ENCODE peak calls at places on chromosomes 11 and 22, in five cellular contexts. W, N, U, X and Y are unnamed samples.
A peak's percentile ranks its signal among the peaks of the same experiment; 100 is the strongest.

GRCh38 chr11:43992834-43993637 is 50.6 kb downstream of the C11orf96 start:
- DNase-seq in X (peak; percentile 64), W (no peak), U (no peak), N (no peak), Y (peak; percentile 25)

GRCh38 chr11:96393753-96394348 is 4.0 kb downstream of the JRKL start:
- DNase-seq in X (peak; percentile 66), N (peak; percentile 61), U (no peak), W (peak; percentile 35), Y (peak; percentile 70)

GRCh38 chr22:26174280-26174679 is 5.0 kb downstream of the SEZ6L start:
- DNase-seq in X (no peak), W (no peak), N (no peak), U (peak; percentile 47), Y (no peak)

GRCh38 chr11:69369945-69370344 is 76.0 kb downstream of the MYEOV start:
- DNase-seq in X (no peak), N (no peak), U (peak; percentile 1), W (no peak), Y (no peak)

GRCh38 chr11:5096011-5096410 is 26.6 kb downstream of the OR52E1 start:
- DNase-seq in U (no peak), N (no peak), X (no peak), W (no peak), Y (no peak)

GRCh38 chr22:46457502-46458488 is 79.6 kb downstream of the CELSR1 start:
- DNase-seq in N (peak; percentile 12), W (peak; percentile 42), X (no peak), U (no peak), Y (peak; percentile 32)

GRCh38 chr11:113118104-113118503 is 156.9 kb downstream of the NCAM1 start:
- DNase-seq in U (no peak), X (no peak), N (no peak), W (no peak), Y (no peak)

GRCh38 chr22:39278040-39278439 is 33.3 kb upstream of the PDGFB start:
- DNase-seq in U (no peak), N (no peak), X (peak; percentile 51), W (no peak), Y (peak; percentile 43)

GRCh38 chr11:37613031-37613430 is 1015.0 kb upstream of the RAG2 start:
- DNase-seq in U (no peak), X (no peak), N (no peak), W (no peak), Y (no peak)

GRCh38 chr11:33912405-33913361 is 20.8 kb upstream of the LMO2 start:
- DNase-seq in U (no peak), N (peak; percentile 85), X (peak; percentile 87), W (peak; percentile 84), Y (peak; percentile 75)

GRCh38 chr11:83572521-83572920 is 286.4 kb upstream of the CCDC90B start:
- DNase-seq in U (no peak), W (no peak), N (no peak), X (no peak), Y (no peak)

DNA sequence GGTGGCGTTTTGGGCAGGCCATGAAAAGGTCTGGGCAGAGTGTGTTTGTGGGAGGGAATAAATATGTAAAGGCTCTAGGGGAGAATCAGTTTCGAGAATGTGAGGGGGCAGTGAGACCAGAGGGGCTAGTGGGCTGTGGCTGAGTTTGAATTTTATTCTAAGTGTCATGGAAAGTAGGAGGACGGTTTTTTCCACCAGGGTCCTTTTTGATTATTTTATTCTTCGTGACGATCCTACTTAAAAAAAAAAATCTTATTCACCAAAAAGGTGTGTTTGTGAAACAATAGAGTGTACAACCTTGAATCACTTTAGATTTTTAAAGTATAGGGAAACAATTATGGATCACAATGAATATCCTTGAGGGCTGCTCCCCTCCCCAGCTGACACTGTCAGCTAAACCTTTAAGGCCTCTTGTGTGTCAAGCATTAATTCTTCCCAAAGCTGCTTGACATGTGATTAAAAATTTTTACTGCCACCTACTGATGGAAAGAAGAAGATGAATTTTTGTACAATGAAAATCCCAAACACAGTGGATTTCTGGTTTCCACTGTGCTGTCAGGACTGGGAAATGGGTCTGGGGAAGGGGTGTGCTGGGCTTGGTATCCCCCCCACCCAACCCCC is 107.5 kb upstream of the OR4B1 start:
- DNase-seq in N (peak; percentile 64), U (no peak), X (peak; percentile 70), W (no peak), Y (peak; percentile 74)
- TF ChIP-seq CTCF in N (peak; percentile 41), U (no peak), X (peak; percentile 30), W (peak; percentile 37), Y (peak; percentile 27)

GRCh38 chr11:6895010-6895409 is 2.7 kb upstream of the OR2D2 start:
- DNase-seq in U (no peak), N (no peak), W (no peak), X (no peak), Y (no peak)

GRCh38 chr11:6898911-6899310 is 6.6 kb upstream of the OR2D2 start:
- DNase-seq in W (no peak), U (no peak), X (no peak), N (no peak), Y (no peak)

DNA sequence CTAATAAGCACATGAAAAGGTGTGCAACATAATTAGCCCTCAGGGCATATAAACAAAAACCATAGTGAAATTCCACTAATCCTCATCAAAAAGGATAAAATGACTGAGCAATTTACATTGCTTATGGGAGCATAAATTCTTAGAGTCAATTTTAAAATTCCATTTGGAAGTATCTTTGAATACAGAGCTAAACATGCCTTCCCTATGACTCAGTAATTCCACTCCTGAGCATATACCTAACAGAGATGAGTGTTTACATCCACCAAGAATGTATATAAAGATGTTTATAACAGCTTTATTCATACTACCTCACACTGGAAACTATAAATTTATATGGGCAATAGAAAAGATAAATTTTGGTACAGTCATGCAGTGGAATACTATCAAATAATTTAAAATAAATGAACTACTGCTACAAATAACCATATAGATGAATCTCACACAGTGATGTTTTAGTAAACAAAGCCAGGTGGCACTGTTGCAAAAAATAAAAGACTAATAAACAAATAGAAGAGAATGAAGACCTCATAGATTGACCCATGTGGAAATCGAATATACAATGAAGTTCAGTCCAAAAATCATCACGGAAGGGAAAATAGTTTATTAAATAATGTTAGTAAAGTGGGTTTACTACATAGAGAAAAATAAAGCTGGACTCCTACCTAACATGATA is 8.2 kb upstream of the OR2D2 start:
- DNase-seq in X (no peak), W (no peak), U (no peak), N (no peak), Y (no peak)
- TF ChIP-seq CTCF in X (no peak), W (no peak), U (peak; percentile 36), N (no peak), Y (no peak)

DNA sequence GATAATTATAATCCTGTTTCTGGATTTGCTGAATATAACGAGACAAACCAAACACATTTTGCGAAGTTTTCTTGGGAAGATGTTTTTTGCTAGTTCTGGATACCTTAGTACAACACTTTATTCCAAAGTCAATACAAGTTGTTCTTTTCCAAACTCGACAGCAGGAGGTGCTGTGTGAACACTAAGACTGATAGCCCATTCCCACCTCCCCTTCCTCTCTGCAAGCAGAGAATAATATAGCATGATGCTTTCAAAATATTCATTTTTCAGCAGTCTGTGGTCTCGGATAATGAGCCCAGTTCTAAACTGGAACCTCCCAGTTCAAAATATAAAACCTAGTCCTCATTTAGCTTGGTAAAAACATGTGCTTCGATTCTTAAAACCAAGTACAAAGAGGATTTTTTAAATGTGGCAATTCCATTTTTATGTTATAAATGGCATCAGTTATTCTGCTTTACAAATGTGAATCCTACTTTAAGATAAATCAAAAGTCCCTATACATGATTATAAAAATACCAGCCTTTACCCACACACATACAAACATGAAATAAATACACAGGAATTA is 129.1 kb downstream of the DCDC1 start:
- DNase-seq in W (peak; percentile 34), U (peak; percentile 56), N (peak; percentile 50), X (peak; percentile 70), Y (peak; percentile 55)
- TF ChIP-seq CTCF in W (peak; percentile 75), U (peak; percentile 61), N (peak; percentile 63), X (peak; percentile 78), Y (peak; percentile 59)

GRCh38 chr22:48719978-48720661 is 1107.6 kb downstream of the BRD1 start:
- DNase-seq in W (no peak), X (no peak), N (no peak), U (peak; percentile 53), Y (no peak)
- TF ChIP-seq CTCF in W (no peak), X (no peak), N (no peak), U (peak; percentile 68), Y (no peak)

GRCh38 chr22:42262964-42263363 is 7.5 kb downstream of the TCF20 start:
- DNase-seq in N (no peak), U (no peak), W (no peak), X (no peak), Y (no peak)
- TF ChIP-seq CTCF in N (no peak), U (no peak), W (no peak), X (no peak), Y (no peak)

GRCh38 chr11:72328366-72329224 is 84.6 kb upstream of the PHOX2A start:
- DNase-seq in W (no peak), U (no peak), X (peak; percentile 46), N (peak; percentile 48), Y (no peak)
- TF ChIP-seq CTCF in W (peak; percentile 27), U (no peak), X (no peak), N (no peak), Y (no peak)

GRCh38 chr11:764322-765024 is 12.8 kb downstream of the GATD1 start:
- DNase-seq in N (no peak), W (no peak), X (no peak), U (no peak), Y (no peak)

GRCh38 chr11:763549-764321 is 13.6 kb downstream of the GATD1 start:
- DNase-seq in X (no peak), N (no peak), W (no peak), U (no peak), Y (no peak)

GRCh38 chr11:761526-762108 is 14.4 kb downstream of the TALDO1 start:
- DNase-seq in W (no peak), U (no peak), N (no peak), X (no peak), Y (no peak)

GRCh38 chr11:763073-763463 is 14.2 kb downstream of the GATD1 start:
- DNase-seq in X (no peak), U (no peak), W (no peak), N (no peak), Y (no peak)

GRCh38 chr11:762421-763072 is 14.7 kb downstream of the GATD1 start:
- DNase-seq in N (peak; percentile 65), U (no peak), X (peak; percentile 78), W (peak; percentile 33), Y (peak; percentile 69)
- TF ChIP-seq CTCF in N (peak; percentile 30), U (no peak), X (peak; percentile 30), W (peak; percentile 53), Y (peak; percentile 14)

DNA sequence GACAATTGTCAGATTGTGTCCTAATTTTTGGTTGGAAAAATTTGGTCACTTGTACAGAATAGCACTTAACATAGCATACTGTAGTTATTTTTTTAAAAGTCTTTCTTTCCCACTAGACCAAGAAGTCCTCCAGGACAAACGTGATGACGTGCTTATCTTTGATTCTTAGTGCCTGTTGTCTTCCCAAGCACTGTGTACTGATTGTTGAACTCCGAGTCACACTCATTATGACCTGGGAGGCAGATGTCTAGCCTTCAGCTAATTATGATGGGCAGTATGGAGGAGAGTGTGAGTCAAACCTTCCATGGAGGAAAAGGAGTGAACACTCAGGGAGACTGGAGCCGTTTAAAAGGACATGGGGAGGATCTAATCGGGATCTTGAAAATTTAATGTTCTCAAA is 119.8 kb downstream of the SPON1 start:
- DNase-seq in N (no peak), W (no peak), U (no peak), X (no peak), Y (no peak)
- TF ChIP-seq CTCF in N (no peak), W (no peak), U (no peak), X (no peak), Y (no peak)

GRCh38 chr11:44994753-44995152 is 44.1 kb upstream of the TP53I11 start:
- DNase-seq in N (no peak), U (no peak), W (no peak), X (no peak), Y (no peak)
- TF ChIP-seq CTCF in N (no peak), U (no peak), W (no peak), X (no peak), Y (no peak)